ENCODE peak calls at places on chromosomes 6 and 20, in nine cellular contexts. V is endothelial cell of umbilical vein, Q is transverse colon, J is fibroblast of lung, U is PC-3, N is heart left ventricle, T is A549, Z is pancreas, I is ovary. S is an unnamed sample.

GRCh38 chr20:11675920-11676617 is 241.6 kb upstream of the BTBD3 start:
- DNase-seq in T (no peak), J (peak; percentile 38), Z (no peak), I (no peak), Q (no peak), U (no peak), V (no peak), N (no peak), S (no peak)

GRCh38 chr20:43974665-43975064 is 60.0 kb downstream of the TOX2 start:
- DNase-seq in Q (no peak), I (no peak), N (no peak), J (no peak), Z (no peak), V (no peak), U (no peak), T (no peak), S (no peak)

GRCh38 chr6:39228992-39229767 is at the start of gene KCNK5:
- DNase-seq in I (peak; percentile 77), U (peak; percentile 57), J (peak; percentile 20), N (peak; percentile 51), Z (peak; percentile 82), T (peak; percentile 73), V (peak; percentile 17), Q (peak; percentile 90), S (peak; percentile 67)

GRCh38 chr6:43770417-43771209 is 602 bp downstream of the VEGFA start:
- DNase-seq in U (peak; percentile 43), N (peak; percentile 81), T (peak; percentile 60), V (peak; percentile 65), J (peak; percentile 61), I (peak; percentile 63), Z (peak; percentile 72), Q (peak; percentile 66), S (peak; percentile 68)

GRCh38 chr20:6123650-6124014 is 802 bp upstream of the FERMT1 start:
- DNase-seq in I (no peak), Q (no peak), N (no peak), U (no peak), T (no peak), V (no peak), Z (no peak), J (no peak), S (no peak)

GRCh38 chr6:36545767-36546663 is 1.3 kb downstream of the STK38 start:
- DNase-seq in T (no peak), J (peak; percentile 32), V (no peak), Q (peak; percentile 25), Z (no peak), I (peak; percentile 25), U (peak; percentile 15), N (no peak), S (peak; percentile 37)

GRCh38 chr20:41436679-41437078 is 70.1 kb upstream of the EMILIN3 start:
- DNase-seq in Q (no peak), Z (no peak), V (no peak), N (no peak), U (peak; percentile 19), J (peak; percentile 59), T (no peak), I (no peak), S (peak; percentile 78)

GRCh38 chr20:3374296-3374695 is 33.2 kb downstream of the DNAAF9 start:
- DNase-seq in N (no peak), J (no peak), I (no peak), Q (no peak), V (peak; percentile 85), Z (no peak), T (no peak), U (no peak), S (no peak)

GRCh38 chr20:64039293-64040160 is 3.5 kb downstream of the C20orf204 start:
- DNase-seq in J (no peak), V (peak; percentile 35), U (no peak), N (peak; percentile 16), Z (no peak), T (no peak), Q (no peak), I (no peak), S (no peak)

GRCh38 chr20:64038579-64039292 is 2.8 kb downstream of the C20orf204 start:
- DNase-seq in N (peak; percentile 87), Z (peak; percentile 69), Q (peak; percentile 78), I (peak; percentile 61), U (peak; percentile 78), V (peak; percentile 96), T (peak; percentile 85), J (peak; percentile 78), S (peak; percentile 68)

GRCh38 chr20:64037498-64038213 is 1.7 kb downstream of the C20orf204 start:
- DNase-seq in I (no peak), V (no peak), Q (no peak), U (peak; percentile 21), Z (no peak), N (no peak), J (no peak), T (no peak), S (no peak)

GRCh38 chr20:64037199-64037497 is 1.2 kb downstream of the C20orf204 start:
- DNase-seq in Q (no peak), I (no peak), Z (no peak), J (no peak), T (no peak), N (no peak), V (no peak), U (no peak), S (no peak)

GRCh38 chr20:64038252-64038578 is 2.2 kb downstream of the C20orf204 start:
- DNase-seq in V (no peak), I (no peak), Z (no peak), N (no peak), U (no peak), T (no peak), Q (no peak), J (no peak), S (no peak)
- H3K4me1 ChIP-seq in V (peaks cover 40% of the 10 kb centered on the region), I (peaks cover 5% of the 10 kb centered on the region), Z (peaks cover 5% of the 10 kb centered on the region), N (peaks cover 8% of the 10 kb centered on the region), U (peaks cover 8% of the 10 kb centered on the region), T (peaks cover 13% of the 10 kb centered on the region), Q (peaks cover 16% of the 10 kb centered on the region), J (no peaks in the 10 kb centered on the region), S (peaks cover 8% of the 10 kb centered on the region)

GRCh38 chr6:167474171-167474570 is 149.3 kb downstream of the TTLL2 start:
- DNase-seq in Z (no peak), J (no peak), I (no peak), N (no peak), Q (no peak), V (no peak), U (no peak), T (no peak), S (no peak)

GRCh38 chr6:167472876-167473275 is 148.0 kb downstream of the TTLL2 start:
- DNase-seq in N (no peak), I (no peak), Q (no peak), Z (no peak), T (no peak), U (no peak), J (no peak), V (no peak), S (peak; percentile 50)

GRCh38 chr6:167476844-167477595 is 152.1 kb downstream of the TTLL2 start:
- DNase-seq in Q (no peak), U (no peak), Z (no peak), T (no peak), V (no peak), I (no peak), J (no peak), N (no peak), S (no peak)

GRCh38 chr6:167475947-167476346 is 151.1 kb downstream of the TTLL2 start:
- DNase-seq in Q (no peak), T (no peak), V (no peak), N (no peak), I (no peak), Z (no peak), U (no peak), J (no peak), S (peak; percentile 54)

DNA sequence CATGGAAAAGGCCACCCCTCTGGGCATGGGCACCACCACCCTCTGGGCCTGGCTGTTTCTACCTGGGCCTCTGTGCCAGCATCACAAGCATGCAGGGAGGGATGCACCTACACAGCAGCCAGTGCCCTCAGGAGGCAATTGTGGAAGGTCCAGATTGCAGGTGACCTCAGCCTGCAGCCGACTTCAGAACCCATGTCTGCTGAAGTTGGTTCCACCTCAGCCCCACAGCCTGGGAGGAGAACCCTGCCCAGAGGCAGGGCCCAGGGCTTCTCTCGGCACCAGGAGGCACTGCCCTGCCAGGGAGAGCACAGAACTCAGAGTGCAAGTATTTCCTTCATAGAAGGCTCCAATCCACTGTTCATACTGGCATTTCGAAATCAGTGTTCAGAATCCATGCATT is 149.8 kb downstream of the TTLL2 start:
- DNase-seq in U (no peak), V (no peak), I (no peak), Q (no peak), T (no peak), Z (no peak), N (no peak), J (no peak), S (peak; percentile 37)
- TF ChIP-seq CTCF in U (no peak), V (no peak), I (no peak), Q (no peak), T (no peak), Z (no peak), N (no peak), J (no peak), S (peak; percentile 30)

GRCh38 chr20:13681248-13682125 is 42.8 kb upstream of the TASP1 start:
- DNase-seq in I (no peak), U (peak; percentile 34), N (no peak), V (no peak), T (peak; percentile 63), J (no peak), Z (no peak), Q (no peak), S (no peak)
- H3K4me1 ChIP-seq in I (no peaks in the 10 kb centered on the region), U (no peaks in the 10 kb centered on the region), N (no peaks in the 10 kb centered on the region), V (no peaks in the 10 kb centered on the region), T (peaks cover 13% of the 10 kb centered on the region), J (no peaks in the 10 kb centered on the region), Z (no peaks in the 10 kb centered on the region), Q (no peaks in the 10 kb centered on the region), S (no peaks in the 10 kb centered on the region)

GRCh38 chr6:161103475-161103874 is 111.9 kb downstream of the MAP3K4 start:
- DNase-seq in Q (no peak), N (no peak), U (no peak), I (no peak), T (no peak), J (no peak), Z (no peak), V (no peak), S (no peak)

GRCh38 chr6:161104966-161105365 is 113.4 kb downstream of the MAP3K4 start:
- DNase-seq in I (no peak), U (peak; percentile 45), Q (no peak), V (no peak), J (peak; percentile 63), Z (no peak), N (no peak), T (no peak), S (no peak)

GRCh38 chr6:161100072-161100471 is 108.5 kb downstream of the MAP3K4 start:
- DNase-seq in Q (no peak), I (no peak), V (no peak), J (no peak), U (no peak), Z (no peak), N (no peak), T (no peak), S (no peak)

GRCh38 chr6:161105408-161105807 is 113.8 kb downstream of the MAP3K4 start:
- DNase-seq in V (no peak), I (no peak), Q (no peak), U (peak; percentile 43), N (no peak), J (no peak), T (no peak), Z (no peak), S (no peak)

DNA sequence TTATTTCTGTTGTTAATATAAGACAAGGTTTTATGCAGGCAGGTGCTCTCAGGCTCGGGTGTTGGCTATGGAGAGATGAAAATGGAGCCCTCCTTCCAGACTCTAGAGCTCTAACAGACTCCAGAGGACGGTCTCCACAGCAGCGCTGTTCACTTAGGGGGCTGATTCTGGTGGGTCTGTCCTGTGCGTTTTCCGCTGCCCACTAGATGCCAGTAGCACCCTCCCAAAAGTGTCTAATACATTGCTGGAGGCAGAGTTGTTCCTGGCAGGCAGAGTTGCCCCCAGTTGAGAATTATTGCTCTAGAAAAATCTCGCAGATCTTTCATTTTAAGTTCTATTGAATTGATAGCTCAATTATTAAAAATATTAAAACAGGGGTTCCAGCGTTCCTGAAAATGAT is 109.9 kb downstream of the MAP3K4 start:
- DNase-seq in J (no peak), U (no peak), I (no peak), Z (no peak), V (no peak), T (no peak), Q (no peak), N (no peak), S (no peak)
- TF ChIP-seq CTCF in J (peak; percentile 10), U (peak; percentile 37), I (no peak), Z (no peak), V (peak; percentile 26), T (no peak), Q (no peak), N (no peak), S (peak; percentile 20)

S was measured in cardiac muscle cell.